ENCODE peak calls at places on chromosomes 4 and X, in seven cellular contexts. G is psoas muscle, C is PC-9, Q is IMR-90, D is AG09309, S is heart right ventricle, I is fibroblast of lung. A is an unnamed sample.

GRCh38 chr4:64000241-64000640 is 409.0 kb downstream of the TECRL start:
- DNase-seq in C (no peak), Q (no peak), G (no peak), D (no peak), I (no peak), S (no peak), A (no peak)

GRCh38 chrX:108250654-108251579 is 159.3 kb downstream of the ATG4A start:
- DNase-seq in D (no peak), C (no peak), G (no peak), I (no peak), Q (no peak), S (peak), A (no peak)

GRCh38 chr4:140790765-140791164 is 34.6 kb upstream of the TBC1D9 start:
- DNase-seq in S (peak), Q (peak), I (peak), G (peak), D (no peak), C (peak), A (no peak)

GRCh38 chrX:110758781-110759180 is 36.8 kb downstream of the CHRDL1 start:
- DNase-seq in S (no peak), C (no peak), G (no peak), I (peak), D (no peak), Q (no peak), A (no peak)

GRCh38 chr4:182620111-182620980 is 296.8 kb downstream of the DCTD start:
- DNase-seq in G (no peak), I (no peak), S (no peak), Q (no peak), D (no peak), C (no peak), A (no peak)

GRCh38 chrX:115650916-115651315 is 89.9 kb downstream of the PLS3 start:
- DNase-seq in I (peak), C (peak), D (peak), G (no peak), Q (peak), S (peak), A (peak)

GRCh38 chrX:19836337-19836736 is 51.1 kb downstream of the SH3KBP1 start:
- DNase-seq in S (no peak), D (no peak), G (no peak), Q (no peak), I (no peak), C (no peak), A (no peak)

GRCh38 chrX:68982476-68982875 is 153.7 kb downstream of the EFNB1 start:
- DNase-seq in I (no peak), G (no peak), C (no peak), Q (no peak), S (no peak), D (no peak), A (no peak)

GRCh38 chr4:16116019-16116418 is 32.2 kb upstream of the PROM1 start:
- DNase-seq in G (no peak), I (no peak), C (no peak), S (no peak), Q (no peak), D (no peak), A (peak)

GRCh38 chr4:25862411-25863346 is at the start of gene SEL1L3:
- DNase-seq in C (no peak), I (no peak), Q (no peak), G (peak), D (no peak), S (no peak), A (peak)

GRCh38 chr4:53591372-53591892 is at the start of gene LNX1:
- DNase-seq in G (no peak), Q (no peak), I (no peak), D (no peak), C (peak), S (no peak), A (peak)

GRCh38 chr4:62399242-62399641 is 1199.1 kb downstream of the ADGRL3 start:
- DNase-seq in G (no peak), I (no peak), Q (no peak), S (no peak), D (no peak), C (no peak), A (no peak)

GRCh38 chrX:9135901-9136510 is 102.1 kb upstream of the FAM9B start:
- DNase-seq in Q (peak), I (peak), D (no peak), C (no peak), S (no peak), G (no peak), A (no peak)

GRCh38 chr4:16667464-16667863 is 231.0 kb downstream of the LDB2 start:
- DNase-seq in C (no peak), I (peak), G (no peak), D (peak), S (no peak), Q (peak), A (no peak)

GRCh38 chr4:152310223-152310622 is 225.7 kb downstream of the FBXW7 start:
- DNase-seq in D (peak), Q (peak), I (peak), S (no peak), C (peak), G (no peak), A (no peak)

GRCh38 chr4:177667687-177668086 is 225.4 kb upstream of the AGA start:
- DNase-seq in G (no peak), I (no peak), Q (no peak), D (no peak), S (no peak), C (no peak), A (peak)

GRCh38 chrX:68915778-68916177 is 87.0 kb downstream of the EFNB1 start:
- DNase-seq in C (no peak), G (no peak), Q (no peak), I (no peak), S (no peak), D (no peak), A (no peak)

GRCh38 chr4:162791321-162791720 is 375.4 kb downstream of the NAF1 start:
- DNase-seq in S (no peak), C (no peak), G (no peak), Q (no peak), I (peak), D (no peak), A (no peak)

GRCh38 chr4:26806331-26806730 is 54.3 kb upstream of the STIM2 start:
- DNase-seq in D (no peak), S (no peak), Q (peak), I (peak), C (no peak), G (no peak), A (no peak)

GRCh38 chr4:5773271-5773555 is 62.2 kb downstream of the EVC start:
- DNase-seq in C (no peak), S (no peak), Q (peak), G (no peak), D (no peak), I (peak), A (no peak)

GRCh38 chrX:101993335-101993734 is 61.5 kb upstream of the ZMAT1 start:
- DNase-seq in S (no peak), I (no peak), Q (no peak), C (no peak), G (no peak), D (no peak), A (no peak)

GRCh38 chr4:98630804-98631454 is 27.5 kb downstream of the TSPAN5 start:
- DNase-seq in Q (peak), I (peak), G (no peak), C (no peak), S (no peak), D (no peak), A (no peak)

GRCh38 chr4:57764840-57765239 is 654.7 kb upstream of the IGFBP7 start:
- DNase-seq in I (no peak), C (no peak), S (no peak), D (no peak), Q (no peak), G (no peak), A (no peak)

GRCh38 chr4:125317526-125317880 is 2.7 kb downstream of the FAT4 start:
- DNase-seq in I (peak), G (peak), S (peak), Q (peak), D (no peak), C (no peak), A (no peak)

GRCh38 chr4:7041851-7042696 is 1.1 kb upstream of the TADA2B start:
- DNase-seq in D (no peak), C (no peak), Q (peak), S (peak), I (peak), G (peak), A (peak)

GRCh38 chr4:142474398-142475087 is 371.6 kb downstream of the INPP4B start:
- DNase-seq in G (no peak), D (no peak), C (peak), Q (peak), S (no peak), I (peak), A (peak)

GRCh38 chrX:43861750-43862149 is 20.5 kb downstream of the MAOB start:
- DNase-seq in D (no peak), Q (no peak), G (no peak), C (no peak), S (peak), I (peak), A (peak)

GRCh38 chr4:3690576-3691152 is 75.5 kb upstream of the ADRA2C start:
- DNase-seq in C (no peak), S (no peak), G (peak), Q (no peak), D (no peak), I (no peak), A (no peak)

GRCh38 chr4:112120021-112120420 is 25.2 kb upstream of the FAM241A start:
- DNase-seq in I (no peak), Q (no peak), G (no peak), C (no peak), D (no peak), S (no peak), A (no peak)

GRCh38 chrX:46220822-46221221 is 324.4 kb downstream of the ZNF674 start:
- DNase-seq in C (no peak), G (no peak), Q (no peak), I (no peak), D (no peak), S (no peak), A (no peak)

GRCh38 chr4:176563591-176563990 is 229.1 kb downstream of the VEGFC start:
- DNase-seq in G (no peak), I (no peak), D (no peak), C (no peak), Q (peak), S (no peak), A (no peak)
- TF ChIP-seq CTCF in G (peak), I (peak), D (peak), C (no peak), Q (no peak), S (no peak), A (no peak)

DNA sequence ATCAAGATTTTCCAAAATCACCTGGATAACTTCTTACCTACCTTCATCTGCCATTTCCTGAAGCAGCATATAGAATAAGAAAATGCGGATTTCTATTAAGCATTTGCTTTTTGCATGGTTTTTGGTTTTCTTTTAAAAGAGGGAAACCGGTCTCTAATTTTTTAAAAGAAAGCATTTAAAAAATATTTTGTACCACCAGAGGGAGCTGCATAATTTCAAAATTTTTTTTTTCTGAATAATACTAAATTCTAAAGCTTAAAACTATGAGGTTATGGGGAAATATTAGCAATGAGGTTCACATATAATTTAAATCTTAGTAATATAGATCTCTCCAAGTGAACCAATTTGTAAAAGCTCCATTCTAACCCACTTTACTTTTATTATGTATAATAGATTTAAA is 137.7 kb upstream of the TENT5D start:
- DNase-seq in C (no peak), G (no peak), Q (no peak), D (no peak), I (no peak), S (no peak), A (no peak)
- TF ChIP-seq CTCF in C (peak), G (no peak), Q (peak), D (peak), I (no peak), S (no peak), A (no peak)

GRCh38 chrX:106281383-106281782 is 113.3 kb downstream of the PWWP3B start:
- DNase-seq in I (no peak), C (no peak), G (no peak), D (no peak), Q (no peak), S (no peak), A (no peak)
- TF ChIP-seq CTCF in I (no peak), C (no peak), G (no peak), D (no peak), Q (no peak), S (no peak), A (no peak)

GRCh38 chr4:139582044-139582443 is 26.0 kb upstream of the SETD7 start:
- DNase-seq in Q (peak), G (no peak), S (no peak), D (no peak), C (no peak), I (peak), A (no peak)
- TF ChIP-seq CTCF in Q (peak), G (no peak), S (no peak), D (no peak), C (no peak), I (peak), A (no peak)

GRCh38 chr4:76306882-76307669 is 543 bp downstream of the STBD1 start:
- DNase-seq in Q (peak), G (peak), I (peak), C (no peak), D (peak), S (peak), A (peak)
- TF ChIP-seq CTCF in Q (peak), G (peak), I (peak), C (no peak), D (peak), S (no peak), A (peak)

DNA sequence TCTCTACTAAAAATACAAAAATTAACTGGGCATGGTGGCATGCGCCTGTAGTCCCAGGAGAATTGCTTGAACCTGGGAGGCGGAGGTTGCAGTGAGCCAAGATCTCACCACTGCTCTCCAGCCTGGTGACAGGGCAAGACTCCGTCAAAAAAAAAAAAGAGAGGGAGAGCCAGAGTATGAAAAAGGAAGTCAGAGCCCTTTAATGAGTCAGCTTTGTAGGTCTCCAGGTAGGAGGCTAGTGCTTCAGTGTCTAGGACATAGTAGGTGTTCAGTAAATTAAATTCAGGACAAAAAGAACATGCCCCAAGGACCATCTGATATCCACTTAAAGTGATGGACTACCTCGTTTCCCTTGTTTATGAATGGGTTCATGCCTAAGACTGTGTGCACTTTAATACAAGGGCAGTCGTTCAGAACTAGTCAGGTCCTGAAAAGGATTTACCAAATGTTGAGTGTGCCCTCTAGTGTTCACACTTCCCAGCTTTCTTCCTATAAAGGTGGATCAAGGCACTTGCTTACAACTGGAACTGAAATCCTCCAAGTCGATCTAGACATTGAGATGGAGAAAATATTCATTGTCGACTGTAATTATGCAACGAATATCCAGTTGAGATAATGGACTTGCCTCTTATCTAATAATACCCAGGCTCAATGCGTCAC is 29.0 kb downstream of the F9 start:
- DNase-seq in D (peak), C (no peak), I (peak), S (peak), G (no peak), Q (peak), A (peak)
- TF ChIP-seq CTCF in D (peak), C (peak), I (peak), S (no peak), G (peak), Q (peak), A (no peak)